ENCODE peak calls at places on chromosome 22, in ten cellular contexts. One of them, this sample, is unnamed.

GRCh38 chr22:46539169-46539568 is 1.7 kb upstream of the CELSR1 start:
- DNase-seq in PC-3: no peak
- DNase-seq in uterus: no peak
- DNase-seq in GM13976: no peak
- DNase-seq in lower leg skin: no peak
- DNase-seq in choroid plexus epithelial cell: no peak
- DNase-seq in IMR-90: no peak
- DNase-seq in cardiac fibroblast: no peak
- DNase-seq in right atrium auricular region: no peak
- DNase-seq in left ventricle myocardium inferior: no peak
- DNase-seq in this sample: no peak

GRCh38 chr22:34111210-34111824 is 191.0 kb upstream of the LARGE1 start:
- DNase-seq in PC-3: peak
- DNase-seq in uterus: peak
- DNase-seq in GM13976: peak
- DNase-seq in lower leg skin: no peak
- DNase-seq in choroid plexus epithelial cell: peak
- DNase-seq in IMR-90: no peak
- DNase-seq in cardiac fibroblast: peak
- DNase-seq in right atrium auricular region: peak
- DNase-seq in left ventricle myocardium inferior: no peak
- DNase-seq in this sample: peak

GRCh38 chr22:49934144-49934890 is 15.9 kb downstream of the CRELD2 start:
- DNase-seq in PC-3: peak
- DNase-seq in uterus: peak
- DNase-seq in GM13976: no peak
- DNase-seq in lower leg skin: no peak
- DNase-seq in choroid plexus epithelial cell: peak
- DNase-seq in IMR-90: peak
- DNase-seq in cardiac fibroblast: peak
- DNase-seq in right atrium auricular region: no peak
- DNase-seq in left ventricle myocardium inferior: peak
- DNase-seq in this sample: peak

GRCh38 chr22:36334081-36334831 is 53.5 kb downstream of the MYH9 start:
- DNase-seq in PC-3: no peak
- DNase-seq in uterus: no peak
- DNase-seq in GM13976: no peak
- DNase-seq in lower leg skin: no peak
- DNase-seq in choroid plexus epithelial cell: no peak
- DNase-seq in IMR-90: no peak
- DNase-seq in cardiac fibroblast: no peak
- DNase-seq in right atrium auricular region: no peak
- DNase-seq in left ventricle myocardium inferior: peak
- DNase-seq in this sample: peak

GRCh38 chr22:28231423-28231822 is 312.4 kb upstream of the PITPNB start:
- DNase-seq in PC-3: no peak
- DNase-seq in uterus: no peak
- DNase-seq in GM13976: no peak
- DNase-seq in lower leg skin: no peak
- DNase-seq in choroid plexus epithelial cell: peak
- DNase-seq in IMR-90: peak
- DNase-seq in cardiac fibroblast: peak
- DNase-seq in right atrium auricular region: no peak
- DNase-seq in left ventricle myocardium inferior: no peak
- DNase-seq in this sample: no peak

GRCh38 chr22:29342577-29343312 is 27.2 kb upstream of the RASL10A start:
- DNase-seq in PC-3: no peak
- DNase-seq in uterus: no peak
- DNase-seq in GM13976: no peak
- DNase-seq in lower leg skin: no peak
- DNase-seq in choroid plexus epithelial cell: no peak
- DNase-seq in IMR-90: no peak
- DNase-seq in cardiac fibroblast: no peak
- DNase-seq in right atrium auricular region: no peak
- DNase-seq in left ventricle myocardium inferior: no peak
- DNase-seq in this sample: no peak

GRCh38 chr22:40361100-40361499 is 9.3 kb upstream of the SGSM3 start:
- DNase-seq in PC-3: no peak
- DNase-seq in uterus: no peak
- DNase-seq in GM13976: no peak
- DNase-seq in lower leg skin: no peak
- DNase-seq in choroid plexus epithelial cell: no peak
- DNase-seq in IMR-90: no peak
- DNase-seq in cardiac fibroblast: no peak
- DNase-seq in right atrium auricular region: no peak
- DNase-seq in left ventricle myocardium inferior: no peak
- DNase-seq in this sample: no peak

GRCh38 chr22:17634696-17635095 is 3.9 kb upstream of the BCL2L13 start:
- DNase-seq in PC-3: no peak
- DNase-seq in uterus: no peak
- DNase-seq in GM13976: no peak
- DNase-seq in lower leg skin: no peak
- DNase-seq in choroid plexus epithelial cell: no peak
- DNase-seq in IMR-90: no peak
- DNase-seq in cardiac fibroblast: no peak
- DNase-seq in right atrium auricular region: no peak
- DNase-seq in left ventricle myocardium inferior: no peak
- DNase-seq in this sample: no peak

GRCh38 chr22:23218053-23218866 is 38.0 kb downstream of the BCR start:
- DNase-seq in PC-3: no peak
- DNase-seq in uterus: no peak
- DNase-seq in GM13976: no peak
- DNase-seq in lower leg skin: no peak
- DNase-seq in choroid plexus epithelial cell: no peak
- DNase-seq in IMR-90: no peak
- DNase-seq in cardiac fibroblast: no peak
- DNase-seq in right atrium auricular region: no peak
- DNase-seq in left ventricle myocardium inferior: peak
- DNase-seq in this sample: no peak

GRCh38 chr22:40183029-40183581 is 5.4 kb downstream of the TNRC6B start:
- DNase-seq in PC-3: peak
- DNase-seq in uterus: no peak
- DNase-seq in GM13976: no peak
- DNase-seq in lower leg skin: no peak
- DNase-seq in choroid plexus epithelial cell: peak
- DNase-seq in IMR-90: peak
- DNase-seq in cardiac fibroblast: peak
- DNase-seq in right atrium auricular region: no peak
- DNase-seq in left ventricle myocardium inferior: no peak
- DNase-seq in this sample: peak

DNA sequence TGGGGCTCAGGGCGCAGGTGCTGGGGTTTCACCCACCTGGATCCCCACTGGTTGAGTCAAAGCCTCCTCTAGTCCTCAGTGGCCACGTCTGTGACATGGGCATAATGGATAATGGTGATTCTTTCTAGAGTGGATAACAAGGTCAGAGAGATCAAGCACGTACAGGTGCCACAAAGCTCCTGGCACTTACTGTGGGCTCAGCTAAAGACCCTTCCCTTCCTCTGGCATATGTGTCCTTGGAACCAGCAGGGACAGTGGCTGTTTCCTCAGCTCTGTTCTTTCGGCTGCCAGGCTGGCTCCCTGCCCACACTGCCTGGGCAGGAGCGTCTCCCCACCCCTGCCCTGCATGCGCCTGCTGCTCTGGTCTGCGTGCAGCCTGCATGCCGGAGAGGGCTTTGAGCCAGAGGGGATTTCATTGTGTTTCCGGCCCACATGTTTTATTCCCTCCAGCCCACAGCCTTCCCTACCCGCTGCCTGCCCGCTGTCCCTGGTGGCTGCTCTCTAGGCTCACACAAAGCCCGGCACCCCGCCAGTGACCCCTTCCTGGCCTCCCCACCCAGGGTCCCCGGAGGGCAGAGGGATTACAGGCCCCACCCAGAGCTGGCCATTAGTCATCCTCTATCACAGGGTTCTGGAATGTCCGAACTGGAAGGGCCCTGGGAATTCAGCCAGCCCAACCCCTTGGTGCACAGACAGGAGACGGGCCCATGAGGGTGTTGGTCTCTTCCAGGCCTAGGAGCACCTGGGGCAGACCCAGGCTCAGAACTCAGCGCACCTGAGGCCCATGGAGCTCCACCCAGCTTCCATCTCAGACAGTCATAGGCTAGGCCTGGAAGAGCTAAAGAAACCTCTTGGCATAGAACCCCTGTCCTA is 55.3 kb upstream of the GCAT start:
- DNase-seq in PC-3: peak
- DNase-seq in uterus: peak
- DNase-seq in GM13976: no peak
- DNase-seq in lower leg skin: peak
- DNase-seq in choroid plexus epithelial cell: peak
- DNase-seq in IMR-90: peak
- DNase-seq in cardiac fibroblast: peak
- DNase-seq in right atrium auricular region: peak
- DNase-seq in left ventricle myocardium inferior: peak
- DNase-seq in this sample: no peak
- TF ChIP-seq CTCF in PC-3: no peak
- TF ChIP-seq CTCF in uterus: no peak
- TF ChIP-seq CTCF in GM13976: no peak
- TF ChIP-seq CTCF in lower leg skin: no peak
- TF ChIP-seq CTCF in choroid plexus epithelial cell: peak
- TF ChIP-seq CTCF in IMR-90: peak
- TF ChIP-seq CTCF in cardiac fibroblast: peak
- TF ChIP-seq CTCF in right atrium auricular region: no peak
- TF ChIP-seq CTCF in left ventricle myocardium inferior: peak
- TF ChIP-seq CTCF in this sample: no peak

GRCh38 chr22:42958937-42959336 is 56.0 kb downstream of the PACSIN2 start:
- DNase-seq in PC-3: no peak
- DNase-seq in uterus: no peak
- DNase-seq in GM13976: no peak
- DNase-seq in lower leg skin: no peak
- DNase-seq in choroid plexus epithelial cell: no peak
- DNase-seq in IMR-90: no peak
- DNase-seq in cardiac fibroblast: no peak
- DNase-seq in right atrium auricular region: no peak
- DNase-seq in left ventricle myocardium inferior: no peak
- DNase-seq in this sample: no peak

GRCh38 chr22:42957544-42957943 is 57.4 kb downstream of the PACSIN2 start:
- DNase-seq in PC-3: no peak
- DNase-seq in uterus: no peak
- DNase-seq in GM13976: no peak
- DNase-seq in lower leg skin: no peak
- DNase-seq in choroid plexus epithelial cell: no peak
- DNase-seq in IMR-90: no peak
- DNase-seq in cardiac fibroblast: no peak
- DNase-seq in right atrium auricular region: no peak
- DNase-seq in left ventricle myocardium inferior: no peak
- DNase-seq in this sample: no peak

GRCh38 chr22:42960146-42960509 is 54.8 kb downstream of the PACSIN2 start:
- DNase-seq in PC-3: no peak
- DNase-seq in uterus: no peak
- DNase-seq in GM13976: no peak
- DNase-seq in lower leg skin: no peak
- DNase-seq in choroid plexus epithelial cell: no peak
- DNase-seq in IMR-90: peak
- DNase-seq in cardiac fibroblast: no peak
- DNase-seq in right atrium auricular region: no peak
- DNase-seq in left ventricle myocardium inferior: no peak
- DNase-seq in this sample: no peak

GRCh38 chr22:42957958-42958357 is 57.0 kb downstream of the PACSIN2 start:
- DNase-seq in PC-3: no peak
- DNase-seq in uterus: no peak
- DNase-seq in GM13976: no peak
- DNase-seq in lower leg skin: no peak
- DNase-seq in choroid plexus epithelial cell: no peak
- DNase-seq in IMR-90: no peak
- DNase-seq in cardiac fibroblast: no peak
- DNase-seq in right atrium auricular region: no peak
- DNase-seq in left ventricle myocardium inferior: no peak
- DNase-seq in this sample: no peak

GRCh38 chr22:42959472-42960145 is 55.3 kb downstream of the PACSIN2 start:
- DNase-seq in PC-3: no peak
- DNase-seq in uterus: peak
- DNase-seq in GM13976: no peak
- DNase-seq in lower leg skin: no peak
- DNase-seq in choroid plexus epithelial cell: peak
- DNase-seq in IMR-90: peak
- DNase-seq in cardiac fibroblast: peak
- DNase-seq in right atrium auricular region: peak
- DNase-seq in left ventricle myocardium inferior: peak
- DNase-seq in this sample: no peak
- TF ChIP-seq CTCF in PC-3: no peak
- TF ChIP-seq CTCF in uterus: no peak
- TF ChIP-seq CTCF in GM13976: no peak
- TF ChIP-seq CTCF in lower leg skin: no peak
- TF ChIP-seq CTCF in choroid plexus epithelial cell: no peak
- TF ChIP-seq CTCF in IMR-90: no peak
- TF ChIP-seq CTCF in cardiac fibroblast: no peak
- TF ChIP-seq CTCF in right atrium auricular region: no peak
- TF ChIP-seq CTCF in left ventricle myocardium inferior: no peak
- TF ChIP-seq CTCF in this sample: no peak

DNA sequence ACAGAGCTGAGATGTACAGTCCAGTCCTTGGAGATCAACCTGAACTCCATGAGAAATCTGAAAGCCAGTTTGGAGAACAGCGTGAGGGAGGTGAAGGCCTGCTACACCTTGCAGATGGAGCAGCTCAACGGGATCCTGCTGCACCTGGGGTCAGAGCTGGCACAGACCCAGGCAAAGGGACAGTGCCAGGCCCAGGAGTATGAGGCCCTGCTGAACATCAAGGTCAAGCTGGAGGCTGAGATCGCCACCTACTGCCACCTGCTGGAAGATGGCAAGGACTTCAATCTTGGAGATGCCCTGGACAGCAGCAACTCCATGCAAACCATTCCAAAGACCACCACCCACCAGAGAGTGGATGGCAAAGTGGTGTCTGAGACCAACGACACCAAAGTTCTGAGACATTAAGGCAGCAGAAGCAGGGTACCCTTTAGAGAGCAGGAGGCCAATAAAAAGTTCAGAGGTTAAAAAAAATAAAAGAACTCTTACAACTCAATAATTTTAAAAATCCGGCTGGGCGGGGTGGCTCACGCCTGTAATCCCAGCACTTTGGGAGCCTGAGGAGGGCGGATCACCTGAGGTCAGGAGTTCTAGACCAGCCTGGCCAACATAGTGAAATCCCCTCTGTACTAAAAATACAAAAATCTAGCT is 69.9 kb upstream of the RTL6 start:
- DNase-seq in PC-3: peak
- DNase-seq in uterus: no peak
- DNase-seq in GM13976: no peak
- DNase-seq in lower leg skin: no peak
- DNase-seq in choroid plexus epithelial cell: peak
- DNase-seq in IMR-90: peak
- DNase-seq in cardiac fibroblast: peak
- DNase-seq in right atrium auricular region: no peak
- DNase-seq in left ventricle myocardium inferior: no peak
- DNase-seq in this sample: peak
- TF ChIP-seq CTCF in PC-3: peak
- TF ChIP-seq CTCF in uterus: peak
- TF ChIP-seq CTCF in GM13976: peak
- TF ChIP-seq CTCF in lower leg skin: no peak
- TF ChIP-seq CTCF in choroid plexus epithelial cell: peak
- TF ChIP-seq CTCF in IMR-90: peak
- TF ChIP-seq CTCF in cardiac fibroblast: peak
- TF ChIP-seq CTCF in right atrium auricular region: peak
- TF ChIP-seq CTCF in left ventricle myocardium inferior: peak
- TF ChIP-seq CTCF in this sample: peak

DNA sequence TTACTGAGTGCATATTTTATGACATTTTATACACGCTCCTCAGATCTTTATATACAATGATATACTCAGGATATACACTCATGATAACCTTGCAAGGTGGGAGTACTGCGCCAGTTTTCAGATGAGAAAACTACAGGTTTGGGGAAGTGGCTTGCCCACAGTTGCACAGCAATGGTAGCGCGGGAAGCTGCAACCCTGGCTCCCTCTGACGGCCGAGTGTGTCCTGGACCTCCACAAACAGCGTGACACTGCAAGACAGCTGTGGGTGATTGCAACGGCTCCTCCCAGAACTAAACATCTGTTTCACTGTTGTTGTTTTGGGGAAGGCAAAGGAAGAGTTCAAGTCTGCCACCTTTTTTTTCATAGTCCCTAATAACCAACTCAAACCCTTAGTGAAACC is 47.0 kb downstream of the PACSIN2 start:
- DNase-seq in PC-3: no peak
- DNase-seq in uterus: peak
- DNase-seq in GM13976: peak
- DNase-seq in lower leg skin: peak
- DNase-seq in choroid plexus epithelial cell: no peak
- DNase-seq in IMR-90: no peak
- DNase-seq in cardiac fibroblast: no peak
- DNase-seq in right atrium auricular region: peak
- DNase-seq in left ventricle myocardium inferior: peak
- DNase-seq in this sample: no peak
- TF ChIP-seq CTCF in PC-3: no peak
- TF ChIP-seq CTCF in uterus: peak
- TF ChIP-seq CTCF in GM13976: no peak
- TF ChIP-seq CTCF in lower leg skin: no peak
- TF ChIP-seq CTCF in choroid plexus epithelial cell: no peak
- TF ChIP-seq CTCF in IMR-90: no peak
- TF ChIP-seq CTCF in cardiac fibroblast: peak
- TF ChIP-seq CTCF in right atrium auricular region: no peak
- TF ChIP-seq CTCF in left ventricle myocardium inferior: peak
- TF ChIP-seq CTCF in this sample: no peak